ENCODE peak calls at places on chromosome 4, in seven cellular contexts. N is Jurkat, Clone E6-1; M is GM04504; G is cerebellar cortex; H is ELF-1; K is body of pancreas; D is stimulated activated CD4-positive, alpha-beta T cell treated with anti-CD3 and anti-CD28 coated beads, Interleukin-2, amount 100 ng/mL, for 24 hours. P is an unnamed sample.

GRCh38 chr4:129438582-129438981 is 342.6 kb downstream of the C4orf33 start:
- DNase-seq in H (no peak), K (no peak), G (no peak), D (no peak), M (no peak), N (no peak), P (no peak)

GRCh38 chr4:125827338-125828074 is 512.8 kb downstream of the FAT4 start:
- DNase-seq in M (no peak), N (no peak), H (no peak), K (no peak), D (no peak), G (no peak), P (no peak)

GRCh38 chr4:59945277-59945676 is 1254.8 kb upstream of the ADGRL3 start:
- DNase-seq in N (no peak), H (no peak), M (no peak), G (no peak), D (no peak), K (no peak), P (no peak)

GRCh38 chr4:48832571-48832970 is 1.7 kb downstream of the OCIAD1 start:
- DNase-seq in D (no peak), M (no peak), G (no peak), N (no peak), K (no peak), H (no peak), P (no peak)

GRCh38 chr4:87783781-87784180 is 15.6 kb upstream of the IBSP start:
- DNase-seq in H (no peak), D (no peak), G (no peak), M (peak), N (no peak), K (no peak), P (no peak)

GRCh38 chr4:77734928-77735327 is 84.2 kb downstream of the CNOT6L start:
- DNase-seq in M (peak), N (peak), D (no peak), K (no peak), H (peak), G (no peak), P (peak)

GRCh38 chr4:545612-546011 is 30.5 kb downstream of the TMEM271 start:
- DNase-seq in K (no peak), G (no peak), H (no peak), M (no peak), N (no peak), D (no peak), P (no peak)

GRCh38 chr4:121340247-121340646 is 40.6 kb downstream of the QRFPR start:
- DNase-seq in M (no peak), H (no peak), K (no peak), D (no peak), G (no peak), N (no peak), P (no peak)

GRCh38 chr4:3293410-3294391 is 880 bp downstream of the RGS12 start:
- DNase-seq in K (no peak), H (no peak), G (no peak), N (no peak), M (no peak), D (peak), P (no peak)

GRCh38 chr4:68906238-68907137 is 45.1 kb downstream of the UGT2A3 start:
- DNase-seq in H (peak), N (no peak), D (no peak), M (no peak), G (no peak), K (peak), P (no peak)

GRCh38 chr4:80713409-80713808 is 317.1 kb upstream of the BMP3 start:
- DNase-seq in N (no peak), H (no peak), D (no peak), M (no peak), G (no peak), K (no peak), P (no peak)

P was measured in activated T-helper 2 cell treated with anti-CD3 and anti-CD28 coated beads, Interferon-gamma antibody, Interleukin-2, Interleukin-4, amounts not matched to agents 10 μg/mL and 5 μg/mL and 100 μg/mL, durations not matched to agents 14 hours and 24 hours and 36 hours.